ENCODE peak calls at places on chromosomes 4 and X, in ten cellular contexts. K is transverse colon, C is endothelial cell of umbilical vein, V is breast epithelium, S is fibroblast of mammary gland, O is PC-9, E is choroid plexus epithelial cell, L is A549, Y is left ventricle myocardium inferior, H is uterus. B is an unnamed sample.

GRCh38 chrX:21926527-21927278 is 13.8 kb upstream of the SMS start:
- DNase-seq in K (no peak), C (peak), V (no peak), S (peak), O (peak), E (peak), L (peak), Y (no peak), H (no peak), B (no peak)

GRCh38 chrX:31421441-31421840 is 349.6 kb upstream of the FTHL17 start:
- DNase-seq in K (no peak), C (no peak), V (no peak), S (no peak), O (no peak), E (no peak), L (no peak), Y (no peak), H (no peak), B (no peak)

GRCh38 chr4:154465085-154465484 is 26.5 kb downstream of the DCHS2 start:
- DNase-seq in K (no peak), C (no peak), V (no peak), S (peak), O (no peak), E (no peak), L (no peak), Y (no peak), H (no peak), B (no peak)

GRCh38 chr4:176969011-176969410 is 176.3 kb upstream of the VEGFC start:
- DNase-seq in K (no peak), C (no peak), V (no peak), S (no peak), O (no peak), E (no peak), L (no peak), Y (no peak), H (no peak), B (no peak)

GRCh38 chr4:166049036-166049435 is 176.0 kb downstream of the TLL1 start:
- DNase-seq in K (no peak), C (no peak), V (no peak), S (no peak), O (no peak), E (no peak), L (no peak), Y (no peak), H (no peak), B (no peak)

GRCh38 chr4:80058740-80059139 is 14.3 kb downstream of the ANTXR2 start:
- DNase-seq in K (no peak), C (no peak), V (no peak), S (no peak), O (no peak), E (no peak), L (no peak), Y (no peak), H (no peak), B (no peak)

GRCh38 chr4:168621806-168622589 is 125.1 kb downstream of the PALLD start:
- DNase-seq in K (no peak), C (no peak), V (no peak), S (peak), O (no peak), E (peak), L (no peak), Y (no peak), H (no peak), B (no peak)

GRCh38 chrX:110051559-110051958 is 48.6 kb downstream of the TMEM164 start:
- DNase-seq in K (no peak), C (peak), V (no peak), S (no peak), O (no peak), E (no peak), L (no peak), Y (no peak), H (no peak), B (peak)

GRCh38 chrX:38117485-38117884 is 103.2 kb downstream of the SRPX start:
- DNase-seq in K (no peak), C (peak), V (no peak), S (peak), O (no peak), E (peak), L (no peak), Y (no peak), H (no peak), B (peak)

GRCh38 chrX:69060631-69061408 is 104.4 kb downstream of the PJA1 start:
- DNase-seq in K (peak), C (peak), V (no peak), S (peak), O (no peak), E (peak), L (no peak), Y (peak), H (peak), B (peak)

GRCh38 chr4:182090186-182090585 is 153.0 kb upstream of the TENM3 start:
- DNase-seq in K (no peak), C (no peak), V (no peak), S (no peak), O (no peak), E (no peak), L (no peak), Y (no peak), H (no peak), B (no peak)

GRCh38 chr4:55216871-55217635 is 91.7 kb upstream of the KDR start:
- DNase-seq in K (no peak), C (no peak), V (no peak), S (peak), O (no peak), E (peak), L (no peak), Y (no peak), H (no peak), B (no peak)

GRCh38 chrX:54921427-54922021 is 900 bp downstream of the TRO start:
- DNase-seq in K (peak), C (peak), V (peak), S (peak), O (no peak), E (peak), L (no peak), Y (peak), H (peak), B (peak)

GRCh38 chrX:138954976-138955375 is 243.5 kb upstream of the FGF13 start:
- DNase-seq in K (no peak), C (no peak), V (no peak), S (no peak), O (no peak), E (no peak), L (no peak), Y (no peak), H (no peak), B (no peak)

GRCh38 chr4:143700060-143700419 is 435 bp downstream of the FREM3 start:
- DNase-seq in K (no peak), C (peak), V (no peak), S (peak), O (no peak), E (peak), L (no peak), Y (no peak), H (no peak), B (peak)

GRCh38 chr4:143699331-143700059 is 980 bp downstream of the FREM3 start:
- DNase-seq in K (no peak), C (no peak), V (no peak), S (no peak), O (no peak), E (no peak), L (no peak), Y (no peak), H (no peak), B (no peak)

GRCh38 chr4:143700420-143701352 is at the start of gene FREM3:
- DNase-seq in K (no peak), C (no peak), V (no peak), S (no peak), O (no peak), E (no peak), L (no peak), Y (no peak), H (no peak), B (no peak)

DNA sequence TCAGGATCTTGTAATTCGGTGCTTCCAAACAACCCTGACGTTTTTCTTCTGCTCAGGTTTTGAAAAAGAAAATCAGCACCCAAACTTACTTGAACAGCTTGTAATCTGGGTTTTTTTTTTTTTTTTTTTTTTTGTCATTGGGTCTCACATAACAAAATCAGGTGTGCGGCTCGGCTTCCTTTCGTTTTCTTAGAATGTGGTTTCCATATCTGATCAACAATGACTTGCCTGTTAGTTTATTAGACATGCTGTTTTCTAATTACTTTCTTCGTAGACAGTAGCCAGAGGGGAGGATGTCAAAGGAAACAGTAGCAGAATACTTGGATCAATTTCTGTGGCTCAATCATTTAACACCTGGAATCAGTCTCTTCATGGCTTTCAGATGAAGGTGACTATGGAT is 890 bp upstream of the FREM3 start:
- DNase-seq in K (no peak), C (no peak), V (no peak), S (no peak), O (no peak), E (no peak), L (no peak), Y (no peak), H (no peak), B (no peak)
- H3K4me3 ChIP-seq in K (no peak), C (no peak), V (no peak), S (no peak), O (no peak), E (no peak), L (peak), Y (peak), H (no peak), B (no peak)

GRCh38 chrX:131821945-131822622 is 201.0 kb upstream of the STK26 start:
- DNase-seq in K (peak), C (no peak), V (no peak), S (peak), O (no peak), E (no peak), L (no peak), Y (no peak), H (peak), B (peak)

GRCh38 chrX:131812847-131813825 is 210.0 kb upstream of the STK26 start:
- DNase-seq in K (peak), C (peak), V (peak), S (peak), O (no peak), E (no peak), L (peak), Y (no peak), H (peak), B (peak)

GRCh38 chrX:131818297-131818936 is 204.7 kb upstream of the STK26 start:
- DNase-seq in K (no peak), C (no peak), V (no peak), S (no peak), O (no peak), E (no peak), L (no peak), Y (no peak), H (no peak), B (no peak)

GRCh38 chrX:131816551-131817136 is 206.5 kb upstream of the STK26 start:
- DNase-seq in K (peak), C (peak), V (no peak), S (peak), O (no peak), E (no peak), L (no peak), Y (no peak), H (peak), B (no peak)
- H3K4me3 ChIP-seq in K (no peak), C (no peak), V (no peak), S (no peak), O (no peak), E (no peak), L (no peak), Y (peak), H (peak), B (no peak)

GRCh38 chrX:154426916-154427792 is 1.3 kb upstream of the ATP6AP1 start:
- DNase-seq in K (no peak), C (no peak), V (no peak), S (no peak), O (no peak), E (no peak), L (no peak), Y (no peak), H (no peak), B (no peak)
- H3K4me3 ChIP-seq in K (no peak), C (no peak), V (no peak), S (no peak), O (peak), E (no peak), L (no peak), Y (peak), H (no peak), B (no peak)

GRCh38 chr4:67332627-67333026 is 212.7 kb downstream of the CENPC start:
- DNase-seq in K (no peak), C (peak), V (no peak), S (peak), O (no peak), E (peak), L (no peak), Y (no peak), H (no peak), B (no peak)
- H3K4me3 ChIP-seq in K (no peak), C (no peak), V (no peak), S (no peak), O (no peak), E (no peak), L (no peak), Y (no peak), H (no peak), B (no peak)

GRCh38 chr4:7911044-7911578 is 28.6 kb downstream of the AFAP1 start:
- DNase-seq in K (no peak), C (no peak), V (no peak), S (peak), O (no peak), E (peak), L (no peak), Y (no peak), H (peak), B (peak)
- H3K4me3 ChIP-seq in K (no peak), C (no peak), V (no peak), S (peak), O (no peak), E (peak), L (peak), Y (peak), H (peak), B (no peak)